ENCODE peak calls at places on chromosomes 5 and 9, in ten cellular contexts. B is effector memory CD4-positive, alpha-beta T cell; S is HCT116; Y is uterus; C is A673; Z is esophagus squamous epithelium; F is naive thymus-derived CD4-positive, alpha-beta T cell; U is body of pancreas; A is heart left ventricle; X is upper lobe of right lung. M is an unnamed sample. For H3K36me3 and H3K4me1, the result is how much of the 10 kb centered on the place peaks cover.

GRCh38 chr5:34007116-34007674 is 655 bp downstream of the AMACR start:
- DNase-seq in B (no peak), S (no peak), Y (no peak), C (no peak), Z (no peak), F (no peak), U (peak), A (no peak), X (no peak), M (no peak)

GRCh38 chr5:179393078-179393477 is 47.8 kb upstream of the ADAMTS2 start:
- DNase-seq in B (no peak), S (peak), Y (no peak), C (peak), Z (no peak), F (no peak), U (no peak), A (no peak), X (no peak), M (no peak)

GRCh38 chr5:36696059-36696673 is 89.8 kb downstream of the SLC1A3 start:
- DNase-seq in B (no peak), S (peak), Y (peak), C (peak), Z (no peak), F (peak), U (peak), A (peak), X (peak), M (peak)

GRCh38 chr5:11289733-11290132 is 528.7 kb upstream of the DAP start:
- DNase-seq in B (no peak), S (no peak), Y (no peak), C (no peak), Z (no peak), F (no peak), U (no peak), A (no peak), X (no peak), M (no peak)

GRCh38 chr9:24090566-24090965 is 264.5 kb upstream of the ELAVL2 start:
- DNase-seq in B (no peak), S (no peak), Y (no peak), C (no peak), Z (no peak), F (no peak), U (no peak), A (no peak), X (no peak), M (no peak)

GRCh38 chr5:80184235-80185023 is 71.4 kb downstream of the SERINC5 start:
- DNase-seq in B (no peak), S (no peak), Y (no peak), C (no peak), Z (no peak), F (no peak), U (peak), A (no peak), X (peak), M (peak)

GRCh38 chr9:18799420-18799819 is 233.6 kb downstream of the SAXO1 start:
- DNase-seq in B (no peak), S (no peak), Y (no peak), C (no peak), Z (no peak), F (no peak), U (no peak), A (no peak), X (no peak), M (no peak)

GRCh38 chr5:180830253-180831138 is 27.9 kb upstream of the MGAT1 start:
- DNase-seq in B (peak), S (no peak), Y (peak), C (peak), Z (peak), F (peak), U (peak), A (peak), X (peak), M (peak)

GRCh38 chr5:136014049-136014516 is 14.7 kb upstream of the TGFBI start:
- DNase-seq in B (no peak), S (no peak), Y (no peak), C (no peak), Z (no peak), F (no peak), U (no peak), A (no peak), X (peak), M (no peak)

GRCh38 chr9:133147412-133148271 is 16.1 kb downstream of the GBGT1 start:
- DNase-seq in B (peak), S (peak), Y (peak), C (peak), Z (no peak), F (peak), U (peak), A (peak), X (peak), M (peak)

GRCh38 chr9:70113403-70114022 is 69.9 kb downstream of the MAMDC2 start:
- DNase-seq in B (no peak), S (peak), Y (peak), C (peak), Z (no peak), F (no peak), U (peak), A (peak), X (no peak), M (peak)

GRCh38 chr9:120117081-120117480 is 462.9 kb downstream of the CDK5RAP2 start:
- DNase-seq in B (no peak), S (no peak), Y (no peak), C (no peak), Z (no peak), F (no peak), U (no peak), A (no peak), X (no peak), M (no peak)

GRCh38 chr5:139232161-139232724 is 34.1 kb upstream of the SIL1 start:
- DNase-seq in B (no peak), S (no peak), Y (no peak), C (no peak), Z (no peak), F (no peak), U (no peak), A (no peak), X (no peak), M (no peak)

GRCh38 chr9:129628709-129629108 is 2.7 kb downstream of the NTMT1 start:
- DNase-seq in B (no peak), S (no peak), Y (no peak), C (no peak), Z (no peak), F (no peak), U (no peak), A (no peak), X (no peak), M (no peak)

GRCh38 chr5:67004730-67005350 is 191.8 kb downstream of the CD180 start:
- DNase-seq in B (no peak), S (no peak), Y (no peak), C (no peak), Z (no peak), F (no peak), U (no peak), A (no peak), X (no peak), M (no peak)

GRCh38 chr9:105449081-105449480 is 1.2 kb downstream of the FSD1L start:
- DNase-seq in B (no peak), S (no peak), Y (no peak), C (no peak), Z (no peak), F (no peak), U (no peak), A (no peak), X (no peak), M (no peak)

GRCh38 chr9:120388000-120388855 is 191.7 kb downstream of the CDK5RAP2 start:
- DNase-seq in B (no peak), S (no peak), Y (no peak), C (no peak), Z (no peak), F (no peak), U (no peak), A (peak), X (no peak), M (no peak)

GRCh38 chr5:108639356-108639755 is 108.3 kb upstream of the FER start:
- DNase-seq in B (no peak), S (no peak), Y (no peak), C (peak), Z (no peak), F (no peak), U (no peak), A (no peak), X (no peak), M (no peak)

GRCh38 chr9:76403352-76403751 is 9.1 kb upstream of the RFK start:
- DNase-seq in B (no peak), S (peak), Y (no peak), C (peak), Z (no peak), F (peak), U (no peak), A (no peak), X (no peak), M (no peak)

GRCh38 chr9:134483361-134484184 is 157.3 kb downstream of the RXRA start:
- DNase-seq in B (no peak), S (no peak), Y (no peak), C (no peak), Z (no peak), F (no peak), U (no peak), A (no peak), X (peak), M (peak)

GRCh38 chr9:89226076-89226475 is 47.5 kb upstream of the SHC3 start:
- DNase-seq in B (no peak), S (no peak), Y (peak), C (no peak), Z (no peak), F (no peak), U (no peak), A (no peak), X (no peak), M (peak)

DNA sequence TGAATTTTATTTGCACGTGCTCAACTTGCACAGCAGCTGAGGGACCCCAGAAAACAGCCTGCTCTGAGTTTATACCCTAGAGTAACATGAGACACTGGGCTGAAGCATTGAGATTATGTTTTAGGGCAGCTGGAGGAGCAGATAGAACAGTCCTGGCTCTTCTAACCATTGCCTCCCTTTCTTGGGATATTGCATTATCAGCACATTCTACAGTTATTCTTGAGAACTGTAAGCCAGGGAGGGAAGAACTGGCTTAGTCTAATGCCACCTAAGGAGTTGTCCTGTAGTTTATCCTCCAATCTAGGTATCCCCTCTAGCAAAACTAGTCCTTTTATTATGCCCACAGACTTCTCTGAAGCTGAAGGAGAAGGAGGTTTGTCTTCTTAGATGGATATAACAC is 10.3 kb downstream of the SMC2 start:
- DNase-seq in B (no peak), S (no peak), Y (no peak), C (no peak), Z (no peak), F (no peak), U (no peak), A (no peak), X (no peak), M (no peak)
- H3K36me3 ChIP-seq in B (under half), S (half or more), Y (under half), C (half or more), Z (under half), F (under half), U (under half), A (half or more), X (under half), M (half or more)

DNA sequence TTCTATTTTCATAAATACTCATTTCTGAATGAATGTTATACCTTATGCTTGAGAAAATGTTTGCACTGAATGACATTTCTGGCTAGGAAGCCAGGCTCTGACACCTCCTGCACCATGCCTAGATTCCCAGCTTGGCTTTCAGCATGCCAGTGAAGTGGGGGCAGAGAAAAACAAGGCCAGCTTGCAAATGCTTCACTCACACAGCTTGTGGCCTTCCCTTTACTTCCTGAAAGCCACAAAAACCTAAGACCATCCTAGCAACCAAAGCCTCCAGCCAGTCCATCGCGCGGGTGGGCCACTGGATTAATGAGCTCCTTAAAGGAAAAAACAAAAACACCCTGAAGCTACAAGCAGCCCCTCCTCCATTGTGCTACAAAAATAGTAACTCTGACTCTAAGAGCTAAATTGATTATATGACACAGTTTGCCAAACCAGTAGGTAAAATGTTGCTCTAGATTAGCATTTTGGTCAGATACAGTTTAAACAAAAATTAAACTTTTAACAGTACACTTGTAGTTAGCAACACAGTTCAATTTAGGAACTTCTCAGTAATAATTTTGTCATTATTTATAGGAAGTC is 159.9 kb downstream of the TSSK1B start:
- DNase-seq in B (no peak), S (no peak), Y (no peak), C (no peak), Z (no peak), F (no peak), U (peak), A (no peak), X (no peak), M (no peak)
- H3K4me3 ChIP-seq in B (no peak), S (no peak), Y (no peak), C (no peak), Z (no peak), F (no peak), U (no peak), A (no peak), X (no peak), M (no peak)

DNA sequence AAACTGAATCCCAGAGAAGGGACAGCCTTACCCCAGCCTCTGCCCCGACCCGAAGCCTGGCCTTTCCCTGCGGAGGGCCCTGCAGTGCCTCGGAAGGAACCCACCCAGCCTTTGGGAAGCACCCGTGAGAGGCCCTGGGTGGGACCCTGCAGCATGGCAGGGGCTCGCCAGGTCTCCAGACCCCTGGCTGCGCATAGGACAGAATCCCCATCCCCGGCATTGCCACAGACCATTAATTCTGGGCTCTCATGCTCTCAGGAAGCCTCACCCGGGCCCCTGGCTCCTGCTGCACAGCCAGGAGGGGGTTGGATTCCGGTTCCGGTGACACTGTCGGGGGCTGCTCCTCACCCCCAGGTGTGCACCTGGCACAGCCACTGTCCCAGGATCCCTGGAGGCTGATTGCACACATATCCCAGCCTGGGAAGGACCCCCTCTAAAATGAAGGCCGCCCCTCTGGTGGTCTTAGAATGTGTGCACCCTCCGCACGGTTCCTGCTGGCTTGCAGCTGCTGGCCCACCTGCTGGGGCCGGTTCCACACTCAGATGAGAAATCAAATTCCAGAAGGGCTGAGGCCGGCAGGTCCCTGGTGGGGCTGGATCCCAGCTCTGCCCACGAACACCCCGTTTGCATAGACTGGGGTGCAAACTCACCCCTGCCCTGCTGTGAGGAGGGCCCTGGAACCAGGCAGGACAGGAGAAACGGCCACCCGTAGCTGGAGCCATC is 4.7 kb downstream of the EGFL7 start:
- DNase-seq in B (no peak), S (no peak), Y (no peak), C (peak), Z (no peak), F (no peak), U (no peak), A (no peak), X (no peak), M (no peak)
- H3K4me1 ChIP-seq in B (under half), S (under half), Y (under half), C (under half), Z (under half), F (under half), U (under half), A (under half), X (under half), M (under half)

GRCh38 chr5:17235736-17236330 is 18.4 kb downstream of the BASP1 start:
- DNase-seq in B (no peak), S (no peak), Y (no peak), C (no peak), Z (no peak), F (no peak), U (no peak), A (no peak), X (no peak), M (no peak)

GRCh38 chr5:17241635-17242034 is 24.2 kb downstream of the BASP1 start:
- DNase-seq in B (no peak), S (no peak), Y (no peak), C (no peak), Z (no peak), F (no peak), U (no peak), A (no peak), X (no peak), M (no peak)

GRCh38 chr5:17239953-17240352 is 22.5 kb downstream of the BASP1 start:
- DNase-seq in B (no peak), S (no peak), Y (no peak), C (no peak), Z (no peak), F (no peak), U (no peak), A (no peak), X (no peak), M (no peak)

GRCh38 chr5:17240487-17240886 is 23.1 kb downstream of the BASP1 start:
- DNase-seq in B (no peak), S (no peak), Y (no peak), C (no peak), Z (no peak), F (no peak), U (no peak), A (no peak), X (no peak), M (no peak)

DNA sequence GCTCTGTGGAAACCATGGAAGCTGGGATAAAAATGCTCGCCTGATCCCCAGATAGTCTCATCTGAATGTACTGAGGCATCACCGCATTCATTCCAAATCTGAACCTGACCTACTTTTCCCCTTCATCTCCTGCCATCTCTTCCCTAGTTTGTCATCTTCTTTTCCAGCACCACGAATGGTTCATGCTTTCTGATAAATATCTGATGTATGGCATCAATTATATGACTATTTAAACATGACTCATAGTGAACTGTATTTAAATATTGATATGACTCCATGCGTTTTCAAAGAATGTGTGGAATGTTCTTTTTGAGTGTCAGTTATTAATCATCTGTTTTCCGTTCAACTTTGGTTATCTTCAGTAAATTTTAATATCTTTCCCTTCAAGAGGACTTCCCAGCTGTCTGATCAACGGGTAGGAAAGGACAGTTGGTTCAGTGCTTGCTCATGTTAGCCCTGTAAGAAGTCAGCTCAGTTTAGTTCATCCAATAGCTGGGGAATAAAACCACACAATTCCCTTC is 21.1 kb downstream of the BASP1 start:
- DNase-seq in B (no peak), S (no peak), Y (no peak), C (peak), Z (no peak), F (no peak), U (no peak), A (no peak), X (no peak), M (no peak)
- H3K36me3 ChIP-seq in B (under half), S (under half), Y (under half), C (under half), Z (under half), F (under half), U (under half), A (under half), X (under half), M (under half)

GRCh38 chr5:107529618-107530017 is 141.1 kb downstream of the EFNA5 start:
- DNase-seq in B (no peak), S (no peak), Y (no peak), C (no peak), Z (no peak), F (no peak), U (no peak), A (no peak), X (no peak), M (no peak)

GRCh38 chr5:107532182-107532878 is 138.4 kb downstream of the EFNA5 start:
- DNase-seq in B (no peak), S (no peak), Y (no peak), C (no peak), Z (no peak), F (no peak), U (no peak), A (no peak), X (no peak), M (no peak)

GRCh38 chr5:107538331-107539162 is 132.2 kb downstream of the EFNA5 start:
- DNase-seq in B (no peak), S (no peak), Y (no peak), C (peak), Z (no peak), F (no peak), U (no peak), A (no peak), X (no peak), M (no peak)

GRCh38 chr5:107535849-107536248 is 134.9 kb downstream of the EFNA5 start:
- DNase-seq in B (no peak), S (no peak), Y (no peak), C (no peak), Z (no peak), F (no peak), U (no peak), A (no peak), X (no peak), M (no peak)

GRCh38 chr5:107533946-107534876 is 136.5 kb downstream of the EFNA5 start:
- DNase-seq in B (no peak), S (no peak), Y (no peak), C (no peak), Z (no peak), F (no peak), U (no peak), A (no peak), X (no peak), M (no peak)
- H3K4me3 ChIP-seq in B (no peak), S (no peak), Y (no peak), C (no peak), Z (no peak), F (no peak), U (no peak), A (no peak), X (no peak), M (no peak)

M was measured in BE2C.